ENCODE peak calls at places on chromosomes 7 and 10, in six cellular contexts. X is SK-N-SH, S is K562, Q is HepG2, B is GM12878, F is H1. N is an unnamed sample.

GRCh38 chr10:65559369-65559768 is 1366.5 kb upstream of the LRRTM3 start:
- DNase-seq in B (no peak), Q (no peak), X (no peak), F (no peak), S (no peak), N (no peak)

GRCh38 chr10:22850541-22850940 is 77.3 kb upstream of the ARMC3 start:
- DNase-seq in S (no peak), F (no peak), X (no peak), B (no peak), Q (no peak), N (no peak)

GRCh38 chr10:80416401-80417098 is 8.2 kb downstream of the PRXL2A start:
- DNase-seq in F (no peak), B (no peak), Q (no peak), S (no peak), X (no peak), N (no peak)

GRCh38 chr7:74228951-74229900 is 19.4 kb downstream of the LAT2 start:
- DNase-seq in S (no peak), Q (no peak), X (no peak), F (no peak), B (no peak), N (no peak)

GRCh38 chr7:152527610-152528032 is 91.8 kb upstream of the KMT2C start:
- DNase-seq in S (no peak), Q (no peak), X (no peak), F (no peak), B (no peak), N (no peak)

GRCh38 chr10:114313139-114313538 is 74.1 kb downstream of the VWA2 start:
- DNase-seq in B (no peak), S (no peak), F (no peak), X (no peak), Q (no peak), N (no peak)

GRCh38 chr10:63206997-63207952 is 74.1 kb downstream of the NRBF2 start:
- DNase-seq in B (peak; percentile 36), F (no peak), X (peak; percentile 15), Q (no peak), S (no peak), N (no peak)

GRCh38 chr7:57179776-57180415 is 47.7 kb upstream of the ZNF479 start:
- DNase-seq in F (no peak), Q (no peak), B (no peak), S (no peak), X (no peak), N (no peak)

GRCh38 chr7:157688439-157689268 is 351.9 kb downstream of the DNAJB6 start:
- DNase-seq in X (peak; percentile 41), F (no peak), B (no peak), S (no peak), Q (no peak), N (no peak)

GRCh38 chr7:116955801-116956514 is 2.7 kb downstream of the ST7 start:
- DNase-seq in F (no peak), X (no peak), Q (no peak), B (peak; percentile 92), S (peak; percentile 35), N (no peak)

GRCh38 chr10:52775132-52775647 is 2.6 kb upstream of the MBL2 start:
- DNase-seq in X (no peak), F (no peak), S (no peak), Q (peak; percentile 86), B (no peak), N (no peak)
- TF ChIP-seq GABPA in X (no peak), F (no peak), S (no peak), Q (no peak), B (no peak), N (no peak)

GRCh38 chr10:90484518-90484917 is 373.3 kb downstream of the HTR7 start:
- DNase-seq in B (no peak), S (no peak), X (no peak), F (no peak), Q (no peak), N (no peak)
- TF ChIP-seq GABPA in B (no peak), S (no peak), X (no peak), F (no peak), Q (no peak), N (no peak)

DNA sequence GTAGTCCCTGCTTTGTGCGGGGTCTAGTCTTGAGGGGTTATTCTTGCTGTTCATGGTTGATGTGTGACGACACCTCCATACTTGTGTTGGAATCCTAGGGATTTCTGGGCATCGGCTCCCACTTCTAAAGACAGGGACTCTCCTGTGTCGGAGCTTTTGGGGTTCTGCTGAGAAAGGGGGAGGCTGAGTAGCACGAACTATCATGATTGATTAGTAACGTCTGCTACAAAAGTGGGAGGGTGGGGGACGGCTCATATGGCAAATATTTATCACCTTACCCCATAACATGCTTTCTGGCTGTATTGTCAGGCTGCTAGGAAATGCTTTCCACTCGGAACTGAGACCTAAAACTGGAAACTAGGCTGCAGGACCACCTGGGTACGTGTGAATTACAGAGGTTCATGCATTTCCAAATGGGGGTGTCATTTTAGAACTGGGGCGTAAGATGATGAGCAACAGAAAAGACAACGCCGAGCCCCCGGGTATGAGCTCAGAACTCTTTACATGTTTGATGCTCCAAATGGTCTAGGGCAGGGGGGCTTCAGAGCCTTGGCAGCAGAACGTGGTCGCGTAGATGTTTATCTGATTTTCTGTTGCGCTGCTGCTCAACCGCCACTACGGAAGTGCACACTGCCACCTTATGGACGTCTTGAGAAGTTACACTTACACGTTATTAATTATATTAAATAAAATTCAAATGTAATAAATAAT is 15.1 kb upstream of the NME8 start:
- DNase-seq in Q (peak; percentile 41), S (peak; percentile 56), B (no peak), F (peak; percentile 7), X (peak; percentile 60), N (no peak)
- TF ChIP-seq GABPA in Q (no peak), S (peak; percentile 46), B (peak; percentile 22), F (no peak), X (no peak), N (no peak)

DNA sequence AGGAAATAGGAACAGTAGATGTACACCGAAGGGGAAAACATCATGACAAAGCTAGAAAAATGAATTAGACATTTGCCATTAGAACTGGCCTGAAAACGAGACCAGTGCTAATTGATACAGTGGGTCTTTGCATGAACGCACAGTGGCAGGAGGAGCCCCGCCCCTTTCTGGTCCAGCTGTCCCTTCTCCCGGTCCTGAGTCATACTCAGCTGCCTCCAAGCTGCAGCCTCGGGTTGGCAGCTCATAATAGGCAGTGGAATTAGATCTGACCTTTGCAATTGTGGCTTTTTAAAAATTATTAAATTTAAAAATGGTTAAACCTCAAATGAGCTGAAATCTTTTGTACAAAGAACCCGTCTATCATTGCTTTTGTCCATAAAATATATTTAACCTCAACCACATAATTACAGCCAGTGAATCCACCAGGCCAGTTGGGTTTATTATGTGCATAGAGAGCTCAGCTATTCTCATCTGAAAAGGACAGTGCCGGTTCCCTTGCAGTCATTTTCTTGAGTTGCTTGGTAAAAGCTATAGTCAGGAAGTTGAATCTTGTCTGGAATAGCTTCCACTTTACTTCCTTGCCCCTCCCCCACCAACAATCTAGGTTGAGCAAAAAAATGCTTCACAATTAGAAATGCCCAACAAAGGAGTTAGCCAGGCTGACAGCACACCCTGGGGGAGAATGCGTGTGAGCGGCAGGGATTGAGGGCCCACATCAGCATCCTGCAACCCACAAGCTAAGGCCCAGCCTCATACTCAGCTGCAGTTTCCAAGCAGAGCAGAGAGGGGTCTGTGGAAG is 147.1 kb downstream of the BUB3 start:
- DNase-seq in X (peak; percentile 40), S (no peak), F (no peak), Q (no peak), B (no peak), N (no peak)
- TF ChIP-seq GABPA in X (no peak), S (no peak), F (no peak), Q (no peak), B (no peak), N (no peak)

DNA sequence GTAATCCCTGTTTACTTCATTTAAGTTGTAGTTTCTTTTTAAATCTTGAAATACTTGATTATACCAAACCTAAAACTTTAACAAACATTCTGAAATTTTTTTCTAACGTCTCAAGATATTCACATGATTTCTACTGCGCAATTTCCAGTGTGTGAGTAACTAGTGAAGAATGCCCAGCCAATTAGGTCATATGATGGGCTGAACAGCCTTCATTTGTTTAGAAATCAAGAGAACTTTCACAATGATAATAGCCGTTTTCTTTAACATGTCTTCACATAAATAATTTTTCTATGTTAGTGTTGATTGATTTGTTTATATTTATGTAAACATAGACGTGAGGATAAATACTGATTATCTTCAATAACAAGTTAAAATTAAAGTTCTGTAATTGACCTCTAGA is 21.8 kb downstream of the STAM start:
- DNase-seq in X (no peak), Q (peak; percentile 20), B (no peak), F (no peak), S (no peak), N (no peak)
- TF ChIP-seq GABPA in X (no peak), Q (no peak), B (no peak), F (no peak), S (no peak), N (no peak)

N was measured in HL-60.